ENCODE peak calls at places on chromosomes 1 and 21, in ten cellular contexts. One of them, this sample, is unnamed.

GRCh38 chr1:47325530-47325929 is 8.1 kb upstream of the CMPK1 start:
- DNase-seq in Panc1: no peak
- DNase-seq in AG04450: no peak
- DNase-seq in anterior cingulate cortex: no peak
- DNase-seq in GM13977: no peak
- DNase-seq in SK-N-DZ: no peak
- DNase-seq in naive thymus-derived CD4-positive, alpha-beta T cell: no peak
- DNase-seq in retina: no peak
- DNase-seq in NCI-H1436: peak; percentile 91
- DNase-seq in glutamatergic neuron: no peak
- DNase-seq in this sample: no peak

GRCh38 chr1:24873148-24873547 is 56.9 kb downstream of the RUNX3 start:
- DNase-seq in glutamatergic neuron: no peak
- DNase-seq in naive thymus-derived CD4-positive, alpha-beta T cell: no peak
- DNase-seq in anterior cingulate cortex: no peak
- DNase-seq in retina: no peak
- DNase-seq in Panc1: no peak
- DNase-seq in NCI-H1436: no peak
- DNase-seq in SK-N-DZ: no peak
- DNase-seq in GM13977: no peak
- DNase-seq in AG04450: no peak
- DNase-seq in this sample: no peak

GRCh38 chr21:15060776-15061175 is 4.0 kb downstream of the NRIP1 start:
- DNase-seq in retina: no peak
- DNase-seq in AG04450: no peak
- DNase-seq in naive thymus-derived CD4-positive, alpha-beta T cell: no peak
- DNase-seq in anterior cingulate cortex: no peak
- DNase-seq in SK-N-DZ: no peak
- DNase-seq in Panc1: no peak
- DNase-seq in NCI-H1436: no peak
- DNase-seq in GM13977: no peak
- DNase-seq in glutamatergic neuron: no peak
- DNase-seq in this sample: no peak

GRCh38 chr1:97137862-97138514 is 416.4 kb downstream of the PTBP2 start:
- DNase-seq in AG04450: no peak
- DNase-seq in glutamatergic neuron: peak; percentile 22
- DNase-seq in naive thymus-derived CD4-positive, alpha-beta T cell: peak; percentile 10
- DNase-seq in anterior cingulate cortex: peak; percentile 29
- DNase-seq in retina: peak; percentile 53
- DNase-seq in SK-N-DZ: peak; percentile 71
- DNase-seq in Panc1: no peak
- DNase-seq in NCI-H1436: peak; percentile 52
- DNase-seq in GM13977: peak; percentile 24
- DNase-seq in this sample: peak; percentile 47

GRCh38 chr1:228405979-228406265 is 713 bp downstream of the TRIM11 start:
- DNase-seq in glutamatergic neuron: peak; percentile 49
- DNase-seq in anterior cingulate cortex: no peak
- DNase-seq in naive thymus-derived CD4-positive, alpha-beta T cell: no peak
- DNase-seq in SK-N-DZ: no peak
- DNase-seq in NCI-H1436: no peak
- DNase-seq in GM13977: no peak
- DNase-seq in Panc1: no peak
- DNase-seq in retina: no peak
- DNase-seq in AG04450: no peak
- DNase-seq in this sample: no peak

GRCh38 chr1:16187748-16188401 is 24.6 kb downstream of the ARHGEF19 start:
- DNase-seq in anterior cingulate cortex: no peak
- DNase-seq in GM13977: peak; percentile 84
- DNase-seq in glutamatergic neuron: peak; percentile 85
- DNase-seq in naive thymus-derived CD4-positive, alpha-beta T cell: peak; percentile 79
- DNase-seq in SK-N-DZ: peak; percentile 45
- DNase-seq in Panc1: peak; percentile 86
- DNase-seq in NCI-H1436: peak; percentile 59
- DNase-seq in AG04450: peak; percentile 58
- DNase-seq in retina: peak; percentile 86
- DNase-seq in this sample: peak; percentile 84

GRCh38 chr21:23890652-23891051 is 1716.6 kb downstream of the MRPL39 start:
- DNase-seq in naive thymus-derived CD4-positive, alpha-beta T cell: no peak
- DNase-seq in SK-N-DZ: no peak
- DNase-seq in glutamatergic neuron: no peak
- DNase-seq in AG04450: no peak
- DNase-seq in Panc1: no peak
- DNase-seq in NCI-H1436: no peak
- DNase-seq in retina: no peak
- DNase-seq in anterior cingulate cortex: no peak
- DNase-seq in GM13977: no peak
- DNase-seq in this sample: no peak

GRCh38 chr1:180946056-180946455 is 33.4 kb downstream of the KIAA1614 start:
- DNase-seq in Panc1: no peak
- DNase-seq in SK-N-DZ: no peak
- DNase-seq in retina: no peak
- DNase-seq in glutamatergic neuron: no peak
- DNase-seq in AG04450: no peak
- DNase-seq in NCI-H1436: no peak
- DNase-seq in naive thymus-derived CD4-positive, alpha-beta T cell: no peak
- DNase-seq in GM13977: no peak
- DNase-seq in anterior cingulate cortex: no peak
- DNase-seq in this sample: no peak

GRCh38 chr1:59361766-59362165 is 64.9 kb downstream of the FGGY start:
- DNase-seq in retina: no peak
- DNase-seq in NCI-H1436: no peak
- DNase-seq in GM13977: no peak
- DNase-seq in naive thymus-derived CD4-positive, alpha-beta T cell: no peak
- DNase-seq in Panc1: no peak
- DNase-seq in AG04450: no peak
- DNase-seq in SK-N-DZ: no peak
- DNase-seq in glutamatergic neuron: no peak
- DNase-seq in anterior cingulate cortex: no peak
- DNase-seq in this sample: no peak

GRCh38 chr1:72567511-72567910 is 285.2 kb upstream of the NEGR1 start:
- DNase-seq in retina: no peak
- DNase-seq in glutamatergic neuron: no peak
- DNase-seq in AG04450: no peak
- DNase-seq in anterior cingulate cortex: no peak
- DNase-seq in Panc1: no peak
- DNase-seq in NCI-H1436: no peak
- DNase-seq in naive thymus-derived CD4-positive, alpha-beta T cell: no peak
- DNase-seq in GM13977: no peak
- DNase-seq in SK-N-DZ: no peak
- DNase-seq in this sample: no peak

GRCh38 chr1:232306269-232306911 is 323.5 kb downstream of the SIPA1L2 start:
- DNase-seq in anterior cingulate cortex: no peak
- DNase-seq in AG04450: no peak
- DNase-seq in retina: no peak
- DNase-seq in GM13977: no peak
- DNase-seq in naive thymus-derived CD4-positive, alpha-beta T cell: no peak
- DNase-seq in SK-N-DZ: no peak
- DNase-seq in Panc1: no peak
- DNase-seq in glutamatergic neuron: no peak
- DNase-seq in NCI-H1436: no peak
- DNase-seq in this sample: no peak

GRCh38 chr1:6438047-6438525 is 13.5 kb downstream of the ESPN start:
- DNase-seq in retina: peak; percentile 82
- DNase-seq in NCI-H1436: peak; percentile 51
- DNase-seq in anterior cingulate cortex: peak; percentile 36
- DNase-seq in GM13977: peak; percentile 91
- DNase-seq in naive thymus-derived CD4-positive, alpha-beta T cell: peak; percentile 71
- DNase-seq in glutamatergic neuron: peak; percentile 83
- DNase-seq in Panc1: no peak
- DNase-seq in SK-N-DZ: peak; percentile 63
- DNase-seq in AG04450: no peak
- DNase-seq in this sample: peak; percentile 90

GRCh38 chr1:231334079-231334666 is 3.5 kb downstream of the EXOC8 start:
- DNase-seq in SK-N-DZ: no peak
- DNase-seq in Panc1: no peak
- DNase-seq in AG04450: no peak
- DNase-seq in anterior cingulate cortex: no peak
- DNase-seq in NCI-H1436: no peak
- DNase-seq in naive thymus-derived CD4-positive, alpha-beta T cell: no peak
- DNase-seq in retina: no peak
- DNase-seq in glutamatergic neuron: no peak
- DNase-seq in GM13977: peak; percentile 44
- DNase-seq in this sample: peak; percentile 38

GRCh38 chr1:225842074-225842473 is 32.1 kb downstream of the EPHX1 start:
- DNase-seq in SK-N-DZ: no peak
- DNase-seq in NCI-H1436: no peak
- DNase-seq in naive thymus-derived CD4-positive, alpha-beta T cell: no peak
- DNase-seq in retina: no peak
- DNase-seq in Panc1: no peak
- DNase-seq in glutamatergic neuron: no peak
- DNase-seq in GM13977: no peak
- DNase-seq in anterior cingulate cortex: no peak
- DNase-seq in AG04450: no peak
- DNase-seq in this sample: no peak

GRCh38 chr1:165773324-165773965 is 4.8 kb upstream of the TMCO1 start:
- DNase-seq in SK-N-DZ: no peak
- DNase-seq in retina: no peak
- DNase-seq in NCI-H1436: no peak
- DNase-seq in GM13977: no peak
- DNase-seq in naive thymus-derived CD4-positive, alpha-beta T cell: no peak
- DNase-seq in glutamatergic neuron: no peak
- DNase-seq in AG04450: peak; percentile 27
- DNase-seq in anterior cingulate cortex: no peak
- DNase-seq in Panc1: peak; percentile 90
- DNase-seq in this sample: no peak

GRCh38 chr21:43992121-43992520 is 20.0 kb upstream of the TRAPPC10 start:
- DNase-seq in NCI-H1436: no peak
- DNase-seq in SK-N-DZ: no peak
- DNase-seq in naive thymus-derived CD4-positive, alpha-beta T cell: no peak
- DNase-seq in Panc1: no peak
- DNase-seq in glutamatergic neuron: no peak
- DNase-seq in anterior cingulate cortex: no peak
- DNase-seq in GM13977: no peak
- DNase-seq in retina: no peak
- DNase-seq in AG04450: no peak
- DNase-seq in this sample: no peak

GRCh38 chr1:84363019-84363418 is 35.3 kb upstream of the DNASE2B start:
- DNase-seq in retina: no peak
- DNase-seq in glutamatergic neuron: no peak
- DNase-seq in Panc1: no peak
- DNase-seq in NCI-H1436: no peak
- DNase-seq in anterior cingulate cortex: no peak
- DNase-seq in SK-N-DZ: no peak
- DNase-seq in GM13977: no peak
- DNase-seq in AG04450: no peak
- DNase-seq in naive thymus-derived CD4-positive, alpha-beta T cell: no peak
- DNase-seq in this sample: no peak